ENCODE peak calls at places on chromosome 15, in six cellular contexts. Z is activated CD8-positive, alpha-beta memory T cell treated with anti-CD3 and anti-CD28 coated beads, Interleukin-2, amount 50 U/mL, for 4 hours; Q is choroid plexus epithelial cell; J is T follicular helper cell; H is caudate nucleus; E is posterior vena cava. T is an unnamed sample.
A peak's percentile ranks its signal among the peaks of the same experiment; 100 is the strongest.

GRCh38 chr15:82792068-82792467 is 13.8 kb downstream of the FSD2 start:
- DNase-seq in Z (no peak), Q (no peak), J (no peak), H (no peak), E (no peak), T (no peak)

GRCh38 chr15:91021516-91022074 is 799 bp downstream of the VPS33B start:
- DNase-seq in Z (no peak), Q (peak; percentile 11), J (no peak), H (no peak), E (no peak), T (peak; percentile 7)

GRCh38 chr15:81115054-81115939 is 18.8 kb upstream of the CFAP161 start:
- DNase-seq in Z (no peak), Q (no peak), J (no peak), H (no peak), E (no peak), T (no peak)

GRCh38 chr15:77589839-77590238 is 42.9 kb downstream of the LINGO1 start:
- DNase-seq in Z (no peak), Q (no peak), J (no peak), H (no peak), E (no peak), T (peak; percentile 97)

GRCh38 chr15:78347586-78348543 is 7.7 kb downstream of the CRABP1 start:
- DNase-seq in Z (no peak), Q (no peak), J (no peak), H (no peak), E (no peak), T (no peak)

GRCh38 chr15:38299216-38299615 is 46.6 kb downstream of the SPRED1 start:
- DNase-seq in Z (no peak), Q (peak; percentile 84), J (no peak), H (no peak), E (no peak), T (no peak)

GRCh38 chr15:51828621-51829359 is 663 bp upstream of the TMOD3 start:
- DNase-seq in Z (no peak), Q (no peak), J (no peak), H (no peak), E (no peak), T (no peak)

GRCh38 chr15:95929232-95929846 is 401.2 kb upstream of the NR2F2 start:
- DNase-seq in Z (no peak), Q (peak; percentile 55), J (no peak), H (no peak), E (no peak), T (no peak)

GRCh38 chr15:41801850-41802455 is 25.9 kb upstream of the JMJD7 start:
- DNase-seq in Z (no peak), Q (no peak), J (no peak), H (no peak), E (no peak), T (no peak)

GRCh38 chr15:82778755-82779154 is 27.1 kb downstream of the FSD2 start:
- DNase-seq in Z (no peak), Q (no peak), J (no peak), H (no peak), E (no peak), T (no peak)

GRCh38 chr15:53536479-53537120 is 222.9 kb downstream of the WDR72 start:
- DNase-seq in Z (no peak), Q (no peak), J (no peak), H (no peak), E (no peak), T (no peak)

GRCh38 chr15:72306211-72306785 is 13.7 kb downstream of the CELF6 start:
- DNase-seq in Z (peak; percentile 38), Q (peak; percentile 70), J (peak; percentile 42), H (peak; percentile 97), E (no peak), T (peak; percentile 22)

GRCh38 chr15:89112341-89112971 is 24.2 kb downstream of the ABHD2 start:
- DNase-seq in Z (no peak), Q (no peak), J (no peak), H (peak; percentile 53), E (no peak), T (peak; percentile 70)

GRCh38 chr15:63915209-63915887 is 81.6 kb upstream of the HERC1 start:
- DNase-seq in Z (no peak), Q (no peak), J (no peak), H (no peak), E (no peak), T (no peak)

GRCh38 chr15:49418811-49419210 is 4.2 kb upstream of the FGF7 start:
- DNase-seq in Z (no peak), Q (no peak), J (no peak), H (no peak), E (no peak), T (no peak)

GRCh38 chr15:66948294-66948693 is 117.1 kb upstream of the SMAD3 start:
- DNase-seq in Z (no peak), Q (peak; percentile 57), J (no peak), H (no peak), E (no peak), T (no peak)

GRCh38 chr15:50141856-50142255 is 22.8 kb upstream of the ATP8B4 start:
- DNase-seq in Z (no peak), Q (no peak), J (no peak), H (no peak), E (no peak), T (no peak)

GRCh38 chr15:75811616-75812015 is 31.6 kb upstream of the UBE2Q2 start:
- DNase-seq in Z (no peak), Q (no peak), J (no peak), H (no peak), E (no peak), T (no peak)

GRCh38 chr15:84816694-84817460 is at the start of gene ALPK3:
- DNase-seq in Z (no peak), Q (no peak), J (no peak), H (no peak), E (no peak), T (no peak)

GRCh38 chr15:28112962-28113361 is 13.8 kb upstream of the OCA2 start:
- DNase-seq in Z (no peak), Q (no peak), J (no peak), H (no peak), E (peak; percentile 58), T (no peak)

GRCh38 chr15:87792250-87793030 is 464.1 kb downstream of the NTRK3 start:
- DNase-seq in Z (no peak), Q (peak; percentile 15), J (no peak), H (no peak), E (no peak), T (no peak)

GRCh38 chr15:83446904-83447708 is at the start of gene SH3GL3:
- DNase-seq in Z (peak; percentile 25), Q (peak; percentile 70), J (peak; percentile 20), H (peak; percentile 93), E (peak; percentile 92), T (peak; percentile 93)

GRCh38 chr15:80210612-80211554 is 41.1 kb downstream of the CTXND1 start:
- DNase-seq in Z (no peak), Q (no peak), J (no peak), H (no peak), E (no peak), T (no peak)

GRCh38 chr15:87764461-87765236 is 491.9 kb downstream of the NTRK3 start:
- DNase-seq in Z (no peak), Q (peak; percentile 61), J (no peak), H (no peak), E (no peak), T (no peak)

GRCh38 chr15:68789921-68790575 is 30.6 kb downstream of the ANP32A start:
- DNase-seq in Z (no peak), Q (peak; percentile 87), J (no peak), H (no peak), E (no peak), T (no peak)

GRCh38 chr15:38127306-38127731 is 125.3 kb upstream of the SPRED1 start:
- DNase-seq in Z (no peak), Q (no peak), J (no peak), H (no peak), E (no peak), T (no peak)

GRCh38 chr15:93894438-93894837 is 336.9 kb upstream of the MCTP2 start:
- DNase-seq in Z (no peak), Q (no peak), J (no peak), H (no peak), E (no peak), T (no peak)

GRCh38 chr15:49045691-49046112 is 544 bp downstream of the SECISBP2L start:
- DNase-seq in Z (no peak), Q (peak; percentile 62), J (no peak), H (no peak), E (no peak), T (peak; percentile 54)

GRCh38 chr15:95405447-95405846 is 925.1 kb upstream of the NR2F2 start:
- DNase-seq in Z (no peak), Q (peak; percentile 94), J (no peak), H (no peak), E (no peak), T (no peak)

GRCh38 chr15:31372635-31373091 is 46.0 kb downstream of the KLF13 start:
- DNase-seq in Z (no peak), Q (peak; percentile 87), J (no peak), H (no peak), E (peak; percentile 93), T (peak; percentile 73)

GRCh38 chr15:58951388-58952060 is 18.0 kb upstream of the SLTM start:
- DNase-seq in Z (no peak), Q (peak; percentile 69), J (no peak), H (no peak), E (no peak), T (no peak)